ENCODE peak calls at places on chromosomes 1 and 21, in ten cellular contexts. L is PC-9, K is GM23338, N is PC-3, A is fibroblast of lung, O is mammary epithelial cell, Q is hepatocyte, J is astrocyte, C is keratinocyte, P is HepG2. I is an unnamed sample.

GRCh38 chr1:112759228-112759627 is 44.1 kb upstream of the PPM1J start:
- DNase-seq in O (no peak), J (no peak), N (no peak), L (no peak), K (no peak), A (no peak), P (no peak), Q (no peak), C (no peak), I (no peak)

GRCh38 chr1:152141971-152142584 is 16.9 kb downstream of the RPTN start:
- DNase-seq in J (peak), A (peak), L (peak), N (peak), Q (peak), P (peak), C (peak), K (peak), O (peak), I (peak)

GRCh38 chr1:94862718-94863117 is 42.6 kb downstream of the SLC44A3 start:
- DNase-seq in N (peak), C (peak), L (peak), Q (no peak), J (no peak), O (peak), P (no peak), A (no peak), K (no peak), I (no peak)

GRCh38 chr1:108142773-108143394 is 57.3 kb downstream of the SLC25A24 start:
- DNase-seq in A (peak), Q (no peak), O (peak), C (no peak), K (no peak), J (no peak), L (no peak), N (peak), P (no peak), I (no peak)

GRCh38 chr1:234619794-234620247 is 9.8 kb upstream of the IRF2BP2 start:
- DNase-seq in K (no peak), N (no peak), A (no peak), P (peak), O (no peak), L (no peak), J (no peak), Q (no peak), C (no peak), I (no peak)

GRCh38 chr1:111989531-111990025 is at the start of gene KCND3:
- DNase-seq in Q (peak), K (peak), N (no peak), A (peak), P (no peak), C (no peak), L (no peak), J (no peak), O (peak), I (peak)

GRCh38 chr1:167529829-167530474 is 11.6 kb upstream of the CD247 start:
- DNase-seq in J (no peak), A (peak), C (no peak), O (no peak), K (no peak), Q (peak), P (no peak), N (no peak), L (no peak), I (no peak)

GRCh38 chr1:111768625-111769024 is 12.9 kb downstream of the DDX20 start:
- DNase-seq in O (no peak), N (no peak), Q (no peak), P (no peak), C (no peak), A (no peak), J (no peak), L (no peak), K (no peak), I (no peak)

GRCh38 chr1:235041201-235041600 is 87.4 kb downstream of the TOMM20 start:
- DNase-seq in K (no peak), Q (no peak), P (no peak), L (no peak), A (no peak), N (no peak), C (no peak), J (no peak), O (no peak), I (no peak)

GRCh38 chr1:241611063-241611462 is 29.1 kb downstream of the CHML start:
- DNase-seq in A (peak), N (peak), J (peak), K (peak), P (peak), Q (peak), C (peak), L (peak), O (peak), I (peak)

GRCh38 chr1:222557574-222557973 is 9.7 kb upstream of the HHIPL2 start:
- DNase-seq in P (no peak), C (no peak), L (no peak), A (no peak), J (no peak), K (no peak), N (no peak), O (no peak), Q (no peak), I (no peak)

GRCh38 chr1:184972281-184973055 is 1.8 kb downstream of the NIBAN1 start:
- DNase-seq in A (peak), C (no peak), J (peak), L (no peak), K (no peak), O (peak), N (peak), P (no peak), Q (no peak), I (no peak)

GRCh38 chr1:216614011-216614934 is 109.0 kb downstream of the ESRRG start:
- DNase-seq in N (no peak), A (no peak), J (no peak), C (no peak), P (no peak), O (no peak), L (no peak), Q (no peak), K (no peak), I (no peak)

GRCh38 chr1:47554901-47555300 is 117.1 kb downstream of the FOXD2 start:
- DNase-seq in O (peak), P (no peak), C (no peak), A (no peak), K (no peak), Q (no peak), L (peak), J (peak), N (peak), I (no peak)

GRCh38 chr21:36981977-36982700 is 15.7 kb upstream of the HLCS start:
- DNase-seq in C (no peak), K (no peak), O (no peak), A (no peak), J (no peak), N (no peak), Q (no peak), P (no peak), L (no peak), I (no peak)

GRCh38 chr1:178034676-178035075 is 59.2 kb upstream of the RASAL2 start:
- DNase-seq in O (no peak), N (peak), L (no peak), C (no peak), K (no peak), Q (no peak), A (no peak), J (no peak), P (no peak), I (no peak)

GRCh38 chr1:923131-923990 is at the start of gene SAMD11:
- DNase-seq in Q (peak), O (peak), L (peak), P (peak), N (peak), K (peak), C (no peak), J (peak), A (peak), I (peak)

GRCh38 chr1:3002349-3003038 is 18.8 kb upstream of the ACTRT2 start:
- DNase-seq in Q (no peak), C (no peak), L (no peak), K (no peak), P (no peak), N (no peak), O (no peak), J (no peak), A (no peak), I (no peak)

GRCh38 chr1:998905-999796 is 746 bp downstream of the HES4 start:
- DNase-seq in P (no peak), K (peak), C (no peak), Q (peak), O (peak), N (peak), A (peak), L (no peak), J (no peak), I (peak)

GRCh38 chr1:159207774-159208459 is 3.2 kb downstream of the ACKR1 start:
- DNase-seq in J (no peak), L (no peak), K (peak), N (no peak), O (no peak), P (no peak), A (no peak), Q (no peak), C (no peak), I (peak)

GRCh38 chr1:26787706-26788514 is at the start of gene PIGV:
- DNase-seq in A (peak), L (no peak), K (peak), J (peak), N (peak), C (no peak), Q (peak), O (peak), P (peak), I (peak)

GRCh38 chr1:71644997-71645396 is 564.2 kb upstream of the ZRANB2 start:
- DNase-seq in Q (no peak), A (no peak), O (no peak), P (no peak), N (no peak), L (no peak), K (no peak), C (no peak), J (no peak), I (no peak)

GRCh38 chr1:236774926-236775325 is 20.2 kb upstream of the MTR start:
- DNase-seq in C (no peak), Q (peak), O (no peak), N (peak), J (no peak), A (peak), K (peak), L (no peak), P (peak), I (peak)

GRCh38 chr1:117347907-117348306 is 19.3 kb upstream of the MAN1A2 start:
- DNase-seq in O (no peak), K (no peak), A (no peak), N (no peak), L (no peak), P (no peak), C (no peak), J (no peak), Q (no peak), I (no peak)

GRCh38 chr21:38054334-38054733 is 138.1 kb upstream of the KCNJ6 start:
- DNase-seq in K (no peak), C (no peak), J (no peak), O (no peak), N (no peak), P (no peak), Q (no peak), A (no peak), L (no peak), I (no peak)

GRCh38 chr1:83716641-83717040 is 282.3 kb downstream of the TTLL7 start:
- DNase-seq in C (no peak), K (no peak), J (no peak), O (no peak), N (no peak), P (no peak), Q (no peak), L (no peak), A (no peak), I (no peak)

GRCh38 chr1:45583666-45584350 is at the start of gene NASP:
- DNase-seq in N (peak), L (peak), P (peak), O (peak), Q (peak), A (peak), K (peak), C (no peak), J (peak), I (peak)

GRCh38 chr1:45585110-45585426 is 1.2 kb downstream of the NASP start:
- DNase-seq in K (no peak), P (no peak), J (no peak), L (no peak), Q (no peak), N (no peak), O (no peak), C (no peak), A (no peak), I (no peak)

GRCh38 chr1:45585496-45586075 is 1.7 kb downstream of the NASP start:
- DNase-seq in P (no peak), Q (no peak), O (no peak), J (no peak), C (no peak), L (no peak), K (no peak), A (no peak), N (no peak), I (no peak)

GRCh38 chr1:45583264-45583665 is 576 bp upstream of the NASP start:
- DNase-seq in A (peak), Q (peak), N (peak), P (peak), L (peak), O (peak), C (no peak), K (peak), J (peak), I (peak)

GRCh38 chr1:45584351-45585109 is 689 bp downstream of the NASP start:
- DNase-seq in Q (peak), A (peak), C (no peak), N (peak), K (peak), J (peak), O (peak), P (peak), L (peak), I (peak)
- TF ChIP-seq CTCF in Q (no peak), A (no peak), C (no peak), N (no peak), K (no peak), J (no peak), O (no peak), P (peak), L (no peak), I (peak)

GRCh38 chr1:6497215-6497866 is 5.9 kb upstream of the PLEKHG5 start:
- DNase-seq in Q (peak), L (no peak), O (peak), C (no peak), A (peak), P (no peak), J (no peak), N (peak), K (peak), I (peak)
- TF ChIP-seq EZH2 in Q (no peak), L (no peak), O (no peak), C (no peak), A (no peak), P (no peak), J (no peak), N (no peak), K (no peak), I (no peak)

GRCh38 chr1:41679531-41679930 is 195.0 kb upstream of the EDN2 start:
- DNase-seq in A (no peak), P (no peak), K (no peak), L (no peak), N (no peak), J (no peak), Q (no peak), C (peak), O (peak), I (no peak)
- TF ChIP-seq CTCF in A (no peak), P (no peak), K (no peak), L (no peak), N (no peak), J (no peak), Q (no peak), C (no peak), O (no peak), I (no peak)

GRCh38 chr1:20398744-20399143 is 87.3 kb downstream of the CAMK2N1 start:
- DNase-seq in C (no peak), P (no peak), J (no peak), O (no peak), A (no peak), K (no peak), Q (no peak), L (no peak), N (no peak), I (no peak)

GRCh38 chr1:20401405-20402010 is 84.5 kb downstream of the CAMK2N1 start:
- DNase-seq in L (no peak), P (no peak), O (no peak), C (no peak), J (no peak), A (no peak), Q (no peak), N (no peak), K (no peak), I (no peak)

GRCh38 chr1:20400341-20401177 is 85.5 kb downstream of the CAMK2N1 start:
- DNase-seq in N (no peak), L (no peak), P (no peak), A (no peak), K (no peak), C (no peak), J (peak), Q (no peak), O (no peak), I (peak)

GRCh38 chr1:20399196-20399595 is 86.8 kb downstream of the CAMK2N1 start:
- DNase-seq in P (no peak), A (no peak), J (no peak), C (no peak), L (no peak), N (no peak), Q (no peak), O (no peak), K (no peak), I (no peak)

DNA sequence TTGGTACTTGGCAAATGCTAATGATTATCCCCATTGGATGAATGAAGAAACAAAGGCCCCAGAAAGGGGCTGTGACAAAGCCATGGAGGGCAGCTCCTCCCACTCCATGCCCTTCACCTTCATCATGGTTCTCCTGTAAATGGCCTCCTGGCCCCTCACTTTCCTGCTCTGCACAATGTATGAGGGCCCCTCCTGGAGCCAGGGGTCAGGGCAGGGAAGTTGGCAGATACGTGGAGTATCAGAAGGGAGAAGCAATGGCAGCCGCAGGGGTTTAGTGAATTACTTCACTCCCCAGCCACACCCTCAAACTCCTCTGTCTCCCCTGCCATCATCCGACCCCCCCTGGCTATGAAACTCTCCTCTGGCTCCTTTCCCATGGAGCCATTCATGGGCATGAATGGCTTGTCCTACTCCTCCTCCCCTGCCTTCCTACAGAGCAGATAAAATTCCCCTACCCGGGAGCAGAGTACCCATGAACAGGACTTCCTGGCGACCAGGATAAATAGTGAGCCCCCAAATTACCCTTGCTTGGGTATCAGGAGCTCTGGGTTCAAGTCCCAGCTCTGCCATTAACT is 86.3 kb downstream of the CAMK2N1 start:
- DNase-seq in A (no peak), N (no peak), Q (no peak), C (no peak), P (no peak), K (no peak), L (no peak), O (no peak), J (no peak), I (no peak)
- TF ChIP-seq EZH2 in A (no peak), N (no peak), Q (no peak), C (no peak), P (no peak), K (no peak), L (no peak), O (no peak), J (no peak), I (no peak)

GRCh38 chr1:31936966-31937299 is 1.2 kb downstream of the PTP4A2 start:
- DNase-seq in Q (no peak), A (no peak), C (no peak), P (no peak), K (no peak), J (no peak), L (no peak), O (no peak), N (no peak), I (no peak)

GRCh38 chr1:31937300-31938183 is 626 bp downstream of the PTP4A2 start:
- DNase-seq in K (peak), Q (peak), A (peak), N (peak), C (no peak), P (peak), L (no peak), J (peak), O (peak), I (peak)

GRCh38 chr1:31936278-31936965 is 1.7 kb downstream of the PTP4A2 start:
- DNase-seq in K (no peak), Q (peak), P (no peak), L (no peak), J (no peak), O (peak), C (no peak), A (peak), N (peak), I (no peak)

GRCh38 chr1:31939484-31940329 is 1.5 kb upstream of the PTP4A2 start:
- DNase-seq in K (peak), A (peak), N (peak), Q (peak), O (peak), J (peak), C (peak), L (peak), P (peak), I (peak)

GRCh38 chr1:31938184-31938975 is at the start of gene PTP4A2:
- DNase-seq in K (peak), C (peak), O (peak), Q (peak), N (peak), P (peak), L (peak), J (peak), A (peak), I (peak)
- TF ChIP-seq CTCF in K (no peak), C (no peak), O (peak), Q (peak), N (no peak), P (peak), L (no peak), J (peak), A (peak), I (peak)

GRCh38 chr21:33030633-33031032 is 4.9 kb downstream of the OLIG2 start:
- DNase-seq in K (no peak), A (no peak), O (no peak), P (no peak), C (no peak), J (no peak), Q (no peak), N (no peak), L (no peak), I (no peak)

GRCh38 chr21:33029975-33030461 is 4.3 kb downstream of the OLIG2 start:
- DNase-seq in J (no peak), P (no peak), N (no peak), O (no peak), Q (no peak), L (no peak), A (no peak), K (peak), C (no peak), I (no peak)

GRCh38 chr21:33028759-33029511 is 3.2 kb downstream of the OLIG2 start:
- DNase-seq in P (no peak), L (no peak), N (no peak), O (no peak), C (no peak), J (no peak), A (no peak), Q (no peak), K (peak), I (peak)

GRCh38 chr21:33028271-33028670 is 2.5 kb downstream of the OLIG2 start:
- DNase-seq in C (no peak), J (no peak), K (peak), L (no peak), N (no peak), Q (no peak), P (no peak), A (no peak), O (no peak), I (no peak)

GRCh38 chr21:33029512-33029921 is 3.8 kb downstream of the OLIG2 start:
- DNase-seq in A (no peak), Q (no peak), N (no peak), J (no peak), C (no peak), K (peak), L (no peak), O (no peak), P (no peak), I (peak)
- TF ChIP-seq EZH2 in A (no peak), Q (no peak), N (no peak), J (peak), C (no peak), K (no peak), L (no peak), O (peak), P (no peak), I (peak)

GRCh38 chr21:44762221-44763049 is 39.2 kb downstream of the UBE2G2 start:
- DNase-seq in K (no peak), Q (no peak), P (no peak), N (no peak), L (no peak), O (no peak), C (no peak), J (no peak), A (no peak), I (no peak)

GRCh38 chr21:44759628-44760285 is 41.9 kb downstream of the UBE2G2 start:
- DNase-seq in O (no peak), N (no peak), A (no peak), C (no peak), P (no peak), J (no peak), L (no peak), Q (no peak), K (no peak), I (no peak)

GRCh38 chr21:44760376-44760775 is 41.2 kb downstream of the UBE2G2 start:
- DNase-seq in A (no peak), P (no peak), J (no peak), C (no peak), Q (no peak), O (no peak), L (no peak), N (no peak), K (no peak), I (no peak)

GRCh38 chr21:44761747-44762208 is 39.8 kb downstream of the UBE2G2 start:
- DNase-seq in P (no peak), A (no peak), C (no peak), J (no peak), N (no peak), L (no peak), O (no peak), K (no peak), Q (no peak), I (no peak)

GRCh38 chr21:44761011-44761729 is 40.5 kb downstream of the UBE2G2 start:
- DNase-seq in Q (peak), L (no peak), P (peak), N (peak), O (no peak), J (no peak), A (no peak), C (no peak), K (peak), I (peak)
- TF ChIP-seq CTCF in Q (peak), L (peak), P (peak), N (peak), O (peak), J (no peak), A (no peak), C (peak), K (peak), I (peak)